ENCODE peak calls at places on chromosomes 13 and 19, in seven cellular contexts. F is A673; M is tibial nerve; T is psoas muscle; U is CD8-positive, alpha-beta T cell; X is mucosa of descending colon; K is CD8-positive, alpha-beta memory T cell. Y is an unnamed sample.

GRCh38 chr13:53946500-53946899 is 917.9 kb downstream of the OLFM4 start:
- DNase-seq in F (no peak), M (no peak), T (no peak), U (no peak), X (no peak), K (no peak), Y (no peak)

GRCh38 chr13:49958321-49958720 is 22.2 kb upstream of the SPRYD7 start:
- DNase-seq in F (no peak), M (no peak), T (no peak), U (no peak), X (no peak), K (no peak), Y (no peak)

GRCh38 chr13:50467156-50467814 is 376.2 kb downstream of the DLEU7 start:
- DNase-seq in F (no peak), M (no peak), T (no peak), U (no peak), X (no peak), K (no peak), Y (no peak)

GRCh38 chr13:82165396-82166174 is 1716.7 kb downstream of the SLITRK1 start:
- DNase-seq in F (no peak), M (no peak), T (no peak), U (no peak), X (peak; percentile 29), K (no peak), Y (no peak)

GRCh38 chr13:91722267-91722884 is 324.0 kb downstream of the GPC5 start:
- DNase-seq in F (peak; percentile 48), M (no peak), T (no peak), U (no peak), X (no peak), K (no peak), Y (no peak)

GRCh38 chr19:13102666-13103584 is at the start of gene LYL1:
- DNase-seq in F (no peak), M (no peak), T (peak; percentile 76), U (no peak), X (peak; percentile 87), K (no peak), Y (peak; percentile 90)

GRCh38 chr19:45768644-45769053 is 403 bp downstream of the SIX5 start:
- DNase-seq in F (peak; percentile 67), M (no peak), T (no peak), U (no peak), X (peak; percentile 70), K (no peak), Y (peak; percentile 81)

GRCh38 chr19:43362179-43362578 is 8.7 kb downstream of the CD177 start:
- DNase-seq in F (no peak), M (no peak), T (no peak), U (no peak), X (no peak), K (no peak), Y (no peak)

GRCh38 chr13:99374994-99375805 is 68.0 kb upstream of the GPR183 start:
- DNase-seq in F (no peak), M (no peak), T (no peak), U (peak; percentile 71), X (peak; percentile 86), K (peak; percentile 86), Y (peak; percentile 33)

GRCh38 chr19:41753159-41753558 is 2.2 kb upstream of the CEACAM6 start:
- DNase-seq in F (peak; percentile 69), M (no peak), T (peak; percentile 29), U (peak; percentile 56), X (peak; percentile 82), K (peak; percentile 55), Y (peak; percentile 91)

GRCh38 chr13:48975101-48975925 is at the start of gene FNDC3A:
- DNase-seq in F (peak; percentile 78), M (no peak), T (peak; percentile 80), U (peak; percentile 9), X (peak; percentile 50), K (no peak), Y (peak; percentile 89)

GRCh38 chr19:37251308-37252229 is 33.6 kb downstream of the ZNF383 start:
- DNase-seq in F (peak; percentile 92), M (no peak), T (peak; percentile 77), U (peak; percentile 3), X (peak; percentile 78), K (peak; percentile 71), Y (no peak)

GRCh38 chr13:110944121-110944967 is 29.5 kb upstream of the ANKRD10 start:
- DNase-seq in F (peak; percentile 48), M (no peak), T (no peak), U (no peak), X (no peak), K (no peak), Y (peak; percentile 69)

GRCh38 chr13:110949116-110949515 is 34.2 kb upstream of the ANKRD10 start:
- DNase-seq in F (no peak), M (no peak), T (no peak), U (no peak), X (no peak), K (no peak), Y (no peak)

GRCh38 chr13:110942248-110942981 is 27.5 kb upstream of the ANKRD10 start:
- DNase-seq in F (no peak), M (no peak), T (no peak), U (no peak), X (no peak), K (no peak), Y (no peak)

GRCh38 chr13:110946171-110946570 is 31.3 kb upstream of the ANKRD10 start:
- DNase-seq in F (no peak), M (no peak), T (no peak), U (no peak), X (no peak), K (no peak), Y (no peak)

DNA sequence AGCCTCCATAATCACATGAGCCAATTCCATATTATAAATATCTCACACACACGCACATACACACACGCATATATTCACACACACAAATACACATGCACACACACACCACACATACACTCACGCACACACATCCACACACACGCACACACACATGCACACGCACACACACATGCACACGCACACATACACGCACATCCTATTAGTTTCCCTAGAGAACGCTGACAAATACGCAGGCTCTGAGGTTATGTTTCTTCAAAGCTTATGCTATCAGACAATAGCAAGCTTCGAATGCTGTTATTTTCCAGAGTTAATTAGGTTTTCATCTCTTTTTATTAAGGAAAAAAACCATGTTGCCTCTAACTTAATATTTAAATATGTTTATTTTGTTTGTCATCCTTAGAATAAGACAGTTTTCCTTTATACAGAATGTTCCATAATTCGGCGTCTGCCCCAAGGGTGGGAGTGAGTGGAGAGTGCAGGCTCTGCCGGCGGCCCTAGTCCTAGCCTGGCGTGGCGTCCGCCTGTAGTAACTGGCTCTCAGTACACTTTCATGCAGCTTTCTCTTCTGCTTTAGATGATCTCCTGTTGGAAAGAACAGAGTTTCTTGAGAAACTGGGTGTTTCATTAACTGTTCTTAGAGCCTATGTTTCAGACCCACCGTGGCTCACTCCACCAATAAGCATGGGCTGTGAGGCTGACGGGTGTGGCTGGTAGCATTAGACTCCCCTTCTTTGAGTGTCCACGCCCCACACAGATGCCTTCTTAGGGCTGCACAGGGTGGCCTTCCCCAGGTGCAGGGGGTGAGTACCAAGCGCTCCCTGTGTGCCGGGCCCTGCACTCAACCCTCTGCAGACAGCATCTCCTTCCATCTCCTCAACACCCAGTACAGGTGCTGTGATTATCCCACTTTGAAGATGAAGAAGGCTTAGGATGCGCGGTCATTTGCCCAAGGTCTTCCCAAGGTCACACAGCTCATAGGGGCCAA is 30.4 kb upstream of the ANKRD10 start:
- DNase-seq in F (no peak), M (no peak), T (no peak), U (no peak), X (no peak), K (no peak), Y (no peak)
- H3K9me3 ChIP-seq in F (no peaks in the 10 kb centered on the region), M (no peaks in the 10 kb centered on the region), T (no peaks in the 10 kb centered on the region), U (no peaks in the 10 kb centered on the region), X (no peaks in the 10 kb centered on the region), K (no peaks in the 10 kb centered on the region), Y (no peaks in the 10 kb centered on the region)

GRCh38 chr19:3366104-3366760 is at the start of gene NFIC:
- DNase-seq in F (peak; percentile 89), M (peak; percentile 63), T (peak; percentile 84), U (no peak), X (peak; percentile 80), K (no peak), Y (peak; percentile 74)

GRCh38 chr19:3364501-3364858 is 1.9 kb upstream of the NFIC start:
- DNase-seq in F (no peak), M (no peak), T (no peak), U (no peak), X (no peak), K (no peak), Y (no peak)

GRCh38 chr19:3366761-3367571 is 583 bp downstream of the NFIC start:
- DNase-seq in F (peak; percentile 74), M (no peak), T (peak; percentile 78), U (no peak), X (peak; percentile 66), K (no peak), Y (peak; percentile 75)

GRCh38 chr19:3365093-3365446 is 1.3 kb upstream of the NFIC start:
- DNase-seq in F (no peak), M (no peak), T (no peak), U (no peak), X (no peak), K (no peak), Y (no peak)

DNA sequence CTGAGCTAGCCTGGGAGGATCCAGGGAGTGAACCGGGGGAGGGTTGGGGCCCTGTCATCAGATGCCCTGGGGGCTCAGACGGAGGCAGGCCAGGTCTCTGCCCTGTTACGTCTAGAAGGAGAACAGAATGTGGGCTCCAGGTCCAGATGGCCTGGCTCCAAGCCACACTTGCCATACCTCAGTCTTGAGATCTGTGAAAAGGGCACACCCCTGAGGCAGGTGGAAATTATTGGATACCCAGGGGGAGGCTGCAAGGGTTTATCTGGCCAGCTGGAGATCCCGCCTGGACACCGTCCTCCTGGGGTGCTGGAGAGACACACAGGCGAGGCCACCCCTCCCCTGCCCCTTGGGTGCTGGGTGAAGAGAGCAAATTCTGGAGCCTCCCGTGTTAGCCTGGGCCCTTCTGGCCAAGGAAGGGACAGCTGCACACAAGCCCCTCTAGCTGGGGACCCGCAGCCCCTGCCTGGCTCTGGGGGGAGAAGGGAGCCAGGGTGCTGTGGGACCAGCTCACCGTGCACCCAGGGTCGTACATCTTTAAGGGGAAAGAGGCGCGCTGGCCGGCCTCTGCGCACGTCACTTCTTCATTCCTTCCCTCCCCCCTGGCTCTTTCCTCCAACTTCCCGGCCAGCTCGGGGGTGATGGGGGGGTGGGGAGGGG is 808 bp upstream of the NFIC start:
- DNase-seq in F (peak; percentile 72), M (no peak), T (peak; percentile 78), U (no peak), X (peak; percentile 79), K (no peak), Y (no peak)
- H3K4me1 ChIP-seq in F (peaks cover 54% of the 10 kb centered on the region), M (peaks cover 38% of the 10 kb centered on the region), T (peaks cover 47% of the 10 kb centered on the region), U (peaks cover 38% of the 10 kb centered on the region), X (peaks cover 11% of the 10 kb centered on the region), K (peaks cover 22% of the 10 kb centered on the region), Y (no peaks in the 10 kb centered on the region)

GRCh38 chr19:22527554-22527953 is 105.4 kb upstream of the ZNF98 start:
- DNase-seq in F (no peak), M (no peak), T (no peak), U (no peak), X (no peak), K (no peak), Y (no peak)
- H3K9me3 ChIP-seq in F (peaks cover 53% of the 10 kb centered on the region), M (no peaks in the 10 kb centered on the region), T (no peaks in the 10 kb centered on the region), U (no peaks in the 10 kb centered on the region), X (peaks cover 59% of the 10 kb centered on the region), K (no peaks in the 10 kb centered on the region), Y (peaks cover 77% of the 10 kb centered on the region)

DNA sequence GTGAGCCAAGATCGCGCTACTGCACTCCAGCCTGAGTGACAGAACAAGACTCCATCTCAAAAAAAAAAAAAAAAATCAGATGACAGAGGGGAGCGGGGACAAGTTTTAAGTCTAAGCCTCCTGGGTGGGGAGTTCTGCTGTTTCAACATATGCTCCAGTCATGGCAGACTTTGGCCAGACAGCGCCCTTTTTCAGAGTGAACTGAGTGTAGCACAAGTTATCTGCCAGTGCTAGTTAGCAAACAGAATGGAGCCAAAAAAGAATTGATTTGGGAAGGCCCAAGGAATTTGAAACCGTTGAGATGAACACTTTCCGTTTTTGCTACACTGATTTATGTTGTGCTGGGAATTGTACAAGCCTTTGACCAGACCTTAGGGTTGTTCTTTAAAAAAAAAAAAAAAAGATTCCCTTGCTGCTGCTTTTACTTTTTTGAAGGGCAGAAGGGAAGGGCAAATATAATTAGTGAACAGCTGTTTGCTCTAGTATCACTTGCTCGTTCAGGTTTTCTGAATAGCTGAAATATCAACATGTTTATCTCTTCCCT is 5.7 kb downstream of the ACTN4 start:
- DNase-seq in F (no peak), M (no peak), T (no peak), U (no peak), X (peak; percentile 69), K (no peak), Y (no peak)
- H3K4me1 ChIP-seq in F (peaks cover 71% of the 10 kb centered on the region), M (peaks cover 80% of the 10 kb centered on the region), T (peaks cover 88% of the 10 kb centered on the region), U (peaks cover 55% of the 10 kb centered on the region), X (peaks cover 67% of the 10 kb centered on the region), K (peaks cover 65% of the 10 kb centered on the region), Y (peaks cover 23% of the 10 kb centered on the region)

Y was measured in endodermal cell.